ENCODE peak calls at places on chromosomes 5 and 9, in five cellular contexts. One of them, this sample, is unnamed.
A peak's percentile ranks its signal among the peaks of the same experiment; 100 is the strongest.

GRCh38 chr9:133916159-133916541 is 76.0 kb downstream of the VAV2 start:
- DNase-seq in SJCRH30: no peak
- DNase-seq in cardiac muscle cell: peak; percentile 60
- DNase-seq in Peyer's patch: no peak
- DNase-seq in CD4-positive, alpha-beta T cell: no peak
- DNase-seq in this sample: no peak

GRCh38 chr5:55241756-55242155 is 8.3 kb upstream of the CCNO start:
- DNase-seq in SJCRH30: no peak
- DNase-seq in CD4-positive, alpha-beta T cell: no peak
- DNase-seq in Peyer's patch: no peak
- DNase-seq in cardiac muscle cell: no peak
- DNase-seq in this sample: no peak

GRCh38 chr5:146656638-146657037 is 140.6 kb upstream of the GPR151 start:
- DNase-seq in cardiac muscle cell: no peak
- DNase-seq in Peyer's patch: no peak
- DNase-seq in CD4-positive, alpha-beta T cell: no peak
- DNase-seq in SJCRH30: no peak
- DNase-seq in this sample: no peak

GRCh38 chr9:115442054-115442453 is 324.1 kb upstream of the TNC start:
- DNase-seq in cardiac muscle cell: peak; percentile 12
- DNase-seq in CD4-positive, alpha-beta T cell: no peak
- DNase-seq in SJCRH30: no peak
- DNase-seq in Peyer's patch: no peak
- DNase-seq in this sample: no peak

GRCh38 chr5:180644825-180645608 is 4.4 kb downstream of the FLT4 start:
- DNase-seq in Peyer's patch: peak; percentile 39
- DNase-seq in cardiac muscle cell: no peak
- DNase-seq in CD4-positive, alpha-beta T cell: no peak
- DNase-seq in SJCRH30: no peak
- DNase-seq in this sample: no peak

GRCh38 chr9:93669116-93669957 is 93.0 kb downstream of the PHF2 start:
- DNase-seq in Peyer's patch: peak; percentile 35
- DNase-seq in CD4-positive, alpha-beta T cell: no peak
- DNase-seq in SJCRH30: peak; percentile 0
- DNase-seq in cardiac muscle cell: no peak
- DNase-seq in this sample: no peak

GRCh38 chr9:83266618-83267543 is 203.9 kb upstream of the RASEF start:
- DNase-seq in SJCRH30: no peak
- DNase-seq in CD4-positive, alpha-beta T cell: no peak
- DNase-seq in cardiac muscle cell: peak; percentile 37
- DNase-seq in Peyer's patch: peak; percentile 51
- DNase-seq in this sample: no peak

GRCh38 chr9:136178773-136179075 is 26.2 kb downstream of the LHX3 start:
- DNase-seq in CD4-positive, alpha-beta T cell: no peak
- DNase-seq in cardiac muscle cell: no peak
- DNase-seq in SJCRH30: no peak
- DNase-seq in Peyer's patch: no peak
- DNase-seq in this sample: no peak

GRCh38 chr9:97723819-97724218 is 26.7 kb upstream of the XPA start:
- DNase-seq in CD4-positive, alpha-beta T cell: no peak
- DNase-seq in SJCRH30: no peak
- DNase-seq in Peyer's patch: no peak
- DNase-seq in cardiac muscle cell: no peak
- DNase-seq in this sample: no peak

GRCh38 chr9:69590241-69590640 is 81.9 kb downstream of the APBA1 start:
- DNase-seq in Peyer's patch: no peak
- DNase-seq in cardiac muscle cell: no peak
- DNase-seq in CD4-positive, alpha-beta T cell: no peak
- DNase-seq in SJCRH30: no peak
- DNase-seq in this sample: no peak

GRCh38 chr5:69497006-69497520 is 4.5 kb downstream of the OCLN start:
- DNase-seq in Peyer's patch: no peak
- DNase-seq in cardiac muscle cell: peak; percentile 57
- DNase-seq in CD4-positive, alpha-beta T cell: no peak
- DNase-seq in SJCRH30: no peak
- DNase-seq in this sample: no peak
- H3K27me3 ChIP-seq in Peyer's patch: peaks cover 8% of the 10 kb centered on the region
- H3K27me3 ChIP-seq in cardiac muscle cell: peaks cover 38% of the 10 kb centered on the region
- H3K27me3 ChIP-seq in CD4-positive, alpha-beta T cell: peaks cover 40% of the 10 kb centered on the region
- H3K27me3 ChIP-seq in SJCRH30: no peaks in the 10 kb centered on the region
- H3K27me3 ChIP-seq in this sample: no peaks in the 10 kb centered on the region

GRCh38 chr5:138092301-138092700 is 8.5 kb downstream of the WNT8A start:
- DNase-seq in SJCRH30: no peak
- DNase-seq in CD4-positive, alpha-beta T cell: no peak
- DNase-seq in Peyer's patch: no peak
- DNase-seq in cardiac muscle cell: no peak
- DNase-seq in this sample: no peak
- H3K27me3 ChIP-seq in SJCRH30: peaks cover 5% of the 10 kb centered on the region
- H3K27me3 ChIP-seq in CD4-positive, alpha-beta T cell: no peaks in the 10 kb centered on the region
- H3K27me3 ChIP-seq in Peyer's patch: no peaks in the 10 kb centered on the region
- H3K27me3 ChIP-seq in cardiac muscle cell: no peaks in the 10 kb centered on the region
- H3K27me3 ChIP-seq in this sample: peaks cover 66% of the 10 kb centered on the region

DNA sequence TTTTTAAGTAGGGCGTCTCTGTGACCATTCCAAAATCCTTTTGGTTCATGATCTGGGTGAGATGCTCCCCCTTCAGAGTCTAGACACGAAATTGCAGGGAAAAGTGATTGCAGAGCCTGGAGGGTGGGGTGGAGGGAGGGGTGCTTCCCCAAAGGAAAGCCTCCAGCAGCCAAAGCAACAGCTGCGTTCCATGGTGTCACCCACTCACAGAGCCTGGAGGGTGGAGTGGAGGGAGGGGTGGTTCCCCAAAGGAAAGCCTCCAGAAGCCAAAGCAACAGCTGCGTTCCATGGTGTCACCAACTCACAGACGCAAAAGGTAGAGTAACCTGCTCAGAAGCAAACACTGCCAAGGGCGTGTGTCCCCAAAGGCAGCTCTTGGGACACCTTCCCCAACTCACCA is 22.6 kb downstream of the SLC6A18 start:
- DNase-seq in Peyer's patch: no peak
- DNase-seq in cardiac muscle cell: no peak
- DNase-seq in CD4-positive, alpha-beta T cell: no peak
- DNase-seq in SJCRH30: peak; percentile 22
- DNase-seq in this sample: no peak
- H3K27me3 ChIP-seq in Peyer's patch: no peaks in the 10 kb centered on the region
- H3K27me3 ChIP-seq in cardiac muscle cell: no peaks in the 10 kb centered on the region
- H3K27me3 ChIP-seq in CD4-positive, alpha-beta T cell: peaks cover 15% of the 10 kb centered on the region
- H3K27me3 ChIP-seq in SJCRH30: no peaks in the 10 kb centered on the region
- H3K27me3 ChIP-seq in this sample: no peaks in the 10 kb centered on the region

GRCh38 chr9:6646028-6646636 is 603 bp upstream of the GLDC start:
- DNase-seq in Peyer's patch: no peak
- DNase-seq in cardiac muscle cell: no peak
- DNase-seq in SJCRH30: no peak
- DNase-seq in CD4-positive, alpha-beta T cell: no peak
- DNase-seq in this sample: no peak
- H3K27me3 ChIP-seq in Peyer's patch: peaks cover 12% of the 10 kb centered on the region
- H3K27me3 ChIP-seq in cardiac muscle cell: peaks cover 59% of the 10 kb centered on the region
- H3K27me3 ChIP-seq in SJCRH30: no peaks in the 10 kb centered on the region
- H3K27me3 ChIP-seq in CD4-positive, alpha-beta T cell: peaks cover 36% of the 10 kb centered on the region
- H3K27me3 ChIP-seq in this sample: no peaks in the 10 kb centered on the region

GRCh38 chr5:174733091-174733690 is 8.8 kb downstream of the MSX2 start:
- DNase-seq in Peyer's patch: no peak
- DNase-seq in cardiac muscle cell: no peak
- DNase-seq in SJCRH30: no peak
- DNase-seq in CD4-positive, alpha-beta T cell: no peak
- DNase-seq in this sample: no peak

GRCh38 chr5:174733836-174734235 is 9.5 kb downstream of the MSX2 start:
- DNase-seq in cardiac muscle cell: no peak
- DNase-seq in Peyer's patch: no peak
- DNase-seq in SJCRH30: no peak
- DNase-seq in CD4-positive, alpha-beta T cell: no peak
- DNase-seq in this sample: no peak

GRCh38 chr5:174731214-174732039 is 7.0 kb downstream of the MSX2 start:
- DNase-seq in cardiac muscle cell: no peak
- DNase-seq in SJCRH30: no peak
- DNase-seq in Peyer's patch: no peak
- DNase-seq in CD4-positive, alpha-beta T cell: no peak
- DNase-seq in this sample: no peak

GRCh38 chr5:174734571-174735497 is 10.5 kb downstream of the MSX2 start:
- DNase-seq in cardiac muscle cell: no peak
- DNase-seq in CD4-positive, alpha-beta T cell: no peak
- DNase-seq in SJCRH30: no peak
- DNase-seq in Peyer's patch: no peak
- DNase-seq in this sample: no peak

DNA sequence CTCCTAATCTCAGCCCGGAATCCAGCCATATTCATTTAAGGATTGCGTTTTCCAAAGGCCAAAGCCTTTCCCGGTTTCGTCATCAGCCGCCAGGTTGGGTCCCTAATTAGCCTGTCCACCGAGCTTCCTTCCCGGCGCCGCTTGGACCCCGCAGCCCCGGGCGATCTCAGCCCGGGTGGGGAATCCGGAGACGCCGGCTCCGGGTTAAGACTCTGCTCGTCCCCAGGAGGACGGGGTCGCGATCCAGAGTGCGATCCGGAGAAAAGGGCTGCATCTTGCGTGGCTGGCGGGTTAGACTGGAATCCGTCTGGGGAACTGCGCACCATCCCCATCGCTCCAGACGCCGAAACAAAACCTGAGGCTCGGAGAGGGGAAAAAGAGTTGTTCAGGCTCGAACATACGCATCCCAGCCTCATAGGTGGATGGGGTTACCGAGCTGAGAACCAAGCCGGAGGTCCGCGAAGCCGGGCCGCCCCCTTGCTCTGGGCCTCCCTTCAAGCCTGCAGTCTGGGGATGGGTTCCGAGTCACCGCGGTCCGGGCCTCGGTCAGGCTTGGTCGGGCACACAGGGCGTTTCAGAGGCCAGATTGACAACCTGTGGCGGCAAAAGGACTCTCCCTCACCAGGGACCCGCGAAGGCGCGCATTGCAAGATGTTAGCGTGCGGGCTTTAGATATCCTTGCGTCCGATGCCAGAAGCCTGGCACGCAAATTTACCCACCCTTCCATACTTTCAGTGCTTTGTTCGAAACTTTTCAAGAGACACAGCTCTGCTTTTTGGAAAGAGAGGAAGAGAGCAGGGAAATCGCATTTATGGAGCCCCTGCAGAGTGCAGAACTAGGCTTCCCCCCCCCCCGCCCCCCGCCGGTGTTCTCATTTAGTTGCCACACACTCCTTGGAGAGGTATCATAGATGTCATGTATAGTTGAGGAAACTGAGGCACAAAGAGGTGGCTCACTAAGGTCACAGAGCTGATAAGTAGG is 7.9 kb downstream of the MSX2 start:
- DNase-seq in SJCRH30: no peak
- DNase-seq in CD4-positive, alpha-beta T cell: no peak
- DNase-seq in cardiac muscle cell: no peak
- DNase-seq in Peyer's patch: no peak
- DNase-seq in this sample: no peak
- H3K27me3 ChIP-seq in SJCRH30: no peaks in the 10 kb centered on the region
- H3K27me3 ChIP-seq in CD4-positive, alpha-beta T cell: peaks cover 90% of the 10 kb centered on the region
- H3K27me3 ChIP-seq in cardiac muscle cell: peaks cover 64% of the 10 kb centered on the region
- H3K27me3 ChIP-seq in Peyer's patch: peaks cover 6% of the 10 kb centered on the region
- H3K27me3 ChIP-seq in this sample: peaks cover 83% of the 10 kb centered on the region

GRCh38 chr5:1011226-1011631 is 2.6 kb downstream of the NKD2 start:
- DNase-seq in Peyer's patch: no peak
- DNase-seq in SJCRH30: no peak
- DNase-seq in CD4-positive, alpha-beta T cell: no peak
- DNase-seq in cardiac muscle cell: peak; percentile 28
- DNase-seq in this sample: peak; percentile 70
- H3K27me3 ChIP-seq in Peyer's patch: peaks cover 12% of the 10 kb centered on the region
- H3K27me3 ChIP-seq in SJCRH30: no peaks in the 10 kb centered on the region
- H3K27me3 ChIP-seq in CD4-positive, alpha-beta T cell: peaks cover 55% of the 10 kb centered on the region
- H3K27me3 ChIP-seq in cardiac muscle cell: peaks cover 43% of the 10 kb centered on the region
- H3K27me3 ChIP-seq in this sample: peaks cover 11% of the 10 kb centered on the region

DNA sequence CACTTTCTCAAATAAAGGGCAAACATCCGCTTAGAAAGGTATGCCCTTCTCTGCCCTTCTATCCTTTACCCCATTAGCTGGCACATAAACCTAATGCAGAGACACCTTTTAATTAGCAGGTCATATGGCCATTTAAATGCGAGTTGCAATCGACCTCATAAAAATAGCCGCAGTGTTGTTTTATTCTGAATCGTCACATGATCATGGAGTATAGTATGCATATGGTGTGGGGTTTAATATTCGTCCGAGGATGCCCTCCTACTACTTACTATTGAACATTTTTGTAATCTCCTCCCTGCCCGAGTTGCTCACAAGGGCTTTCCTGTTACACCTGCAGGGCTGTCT is 72.0 kb downstream of the PIK3R1 start:
- DNase-seq in cardiac muscle cell: no peak
- DNase-seq in SJCRH30: no peak
- DNase-seq in Peyer's patch: no peak
- DNase-seq in CD4-positive, alpha-beta T cell: no peak
- DNase-seq in this sample: no peak
- H3K27me3 ChIP-seq in cardiac muscle cell: no peaks in the 10 kb centered on the region
- H3K27me3 ChIP-seq in SJCRH30: no peaks in the 10 kb centered on the region
- H3K27me3 ChIP-seq in Peyer's patch: no peaks in the 10 kb centered on the region
- H3K27me3 ChIP-seq in CD4-positive, alpha-beta T cell: no peaks in the 10 kb centered on the region
- H3K27me3 ChIP-seq in this sample: no peaks in the 10 kb centered on the region